ENCODE peak calls at places on chromosomes 5 and 9, in seven cellular contexts. A is IMR-90, P is neuronal stem cell, S is mesendoderm, F is H1, M is mesenchymal stem cell, E is trophoblast cell. K is an unnamed sample. For H3K4me1, the result is how much of the 10 kb centered on the place peaks cover.

GRCh38 chr5:75062925-75063531 is 10.7 kb upstream of the GCNT4 start:
- DNase-seq in A (no peak), P (no peak), S (no peak), F (no peak), M (no peak), E (no peak), K (no peak)

GRCh38 chr5:133316346-133317343 is 264.8 kb downstream of the HSPA4 start:
- DNase-seq in A (no peak), P (peak), S (peak), F (peak), M (no peak), E (peak), K (peak)

GRCh38 chr5:98773214-98773463 is 324 bp upstream of the RGMB start:
- DNase-seq in A (no peak), P (no peak), S (no peak), F (no peak), M (no peak), E (no peak), K (no peak)

GRCh38 chr5:109656829-109657228 is 32.9 kb upstream of the MAN2A1 start:
- DNase-seq in A (peak), P (no peak), S (no peak), F (no peak), M (peak), E (peak), K (no peak)

GRCh38 chr9:93143830-93144530 is 9.9 kb upstream of the NINJ1 start:
- DNase-seq in A (no peak), P (no peak), S (no peak), F (no peak), M (no peak), E (no peak), K (no peak)

GRCh38 chr5:107743357-107744000 is 72.7 kb upstream of the EFNA5 start:
- DNase-seq in A (peak), P (no peak), S (peak), F (no peak), M (peak), E (peak), K (no peak)

GRCh38 chr5:176183321-176184074 is 54.7 kb upstream of the SIMC1 start:
- DNase-seq in A (no peak), P (no peak), S (peak), F (no peak), M (no peak), E (no peak), K (no peak)

GRCh38 chr9:121855476-121855875 is 204.0 kb downstream of the DAB2IP start:
- DNase-seq in A (no peak), P (no peak), S (no peak), F (no peak), M (no peak), E (no peak), K (no peak)

GRCh38 chr9:138111607-138112006 is 234.0 kb downstream of the CACNA1B start:
- DNase-seq in A (no peak), P (no peak), S (no peak), F (no peak), M (no peak), E (no peak), K (no peak)

GRCh38 chr5:143435207-143435657 is 31.7 kb upstream of the NR3C1 start:
- DNase-seq in A (peak), P (no peak), S (peak), F (no peak), M (peak), E (peak), K (no peak)

GRCh38 chr5:61275841-61276240 is 56.2 kb upstream of the ZSWIM6 start:
- DNase-seq in A (peak), P (no peak), S (peak), F (no peak), M (peak), E (peak), K (no peak)

GRCh38 chr5:94376672-94377345 is 241.6 kb downstream of the KIAA0825 start:
- DNase-seq in A (no peak), P (no peak), S (no peak), F (no peak), M (no peak), E (no peak), K (no peak)

GRCh38 chr9:88065609-88066008 is 72.7 kb downstream of the SPATA31C2 start:
- DNase-seq in A (no peak), P (no peak), S (no peak), F (no peak), M (no peak), E (no peak), K (no peak)

GRCh38 chr5:90017236-90017635 is 392.3 kb downstream of the CETN3 start:
- DNase-seq in A (no peak), P (peak), S (peak), F (no peak), M (no peak), E (no peak), K (no peak)

GRCh38 chr9:27365977-27366376 is 69.0 kb upstream of the EQTN start:
- DNase-seq in A (no peak), P (no peak), S (no peak), F (no peak), M (no peak), E (peak), K (no peak)

GRCh38 chr9:17004500-17004899 is 130.3 kb upstream of the CNTLN start:
- DNase-seq in A (peak), P (no peak), S (peak), F (no peak), M (peak), E (no peak), K (no peak)

GRCh38 chr5:39968371-39968770 is 543.6 kb upstream of the DAB2 start:
- DNase-seq in A (no peak), P (no peak), S (no peak), F (no peak), M (no peak), E (no peak), K (no peak)

GRCh38 chr5:10706326-10706725 is 54.7 kb downstream of the DAP start:
- DNase-seq in A (no peak), P (no peak), S (no peak), F (no peak), M (no peak), E (peak), K (no peak)

GRCh38 chr9:135976531-135976930 is 15.4 kb upstream of the UBAC1 start:
- DNase-seq in A (peak), P (no peak), S (no peak), F (no peak), M (peak), E (no peak), K (no peak)

GRCh38 chr5:171392585-171393159 is 5.0 kb downstream of the NPM1 start:
- DNase-seq in A (no peak), P (no peak), S (no peak), F (no peak), M (no peak), E (no peak), K (no peak)

GRCh38 chr5:54547711-54548250 is 30.2 kb downstream of the SNX18 start:
- DNase-seq in A (peak), P (no peak), S (no peak), F (no peak), M (peak), E (no peak), K (no peak)

GRCh38 chr5:113204525-113205161 is 228.0 kb downstream of the DCP2 start:
- DNase-seq in A (peak), P (no peak), S (peak), F (no peak), M (peak), E (peak), K (no peak)

GRCh38 chr5:29161399-29161798 is 2032.1 kb upstream of the CDH6 start:
- DNase-seq in A (no peak), P (no peak), S (no peak), F (no peak), M (no peak), E (no peak), K (no peak)

GRCh38 chr9:78777747-78778146 is 480.8 kb downstream of the PSAT1 start:
- DNase-seq in A (no peak), P (no peak), S (peak), F (peak), M (no peak), E (no peak), K (peak)

GRCh38 chr9:95645992-95646391 is 129.2 kb upstream of the PTCH1 start:
- DNase-seq in A (no peak), P (no peak), S (no peak), F (no peak), M (no peak), E (no peak), K (no peak)

GRCh38 chr9:114383866-114384231 is 3.9 kb downstream of the AKNA start:
- DNase-seq in A (no peak), P (no peak), S (no peak), F (no peak), M (no peak), E (no peak), K (no peak)

GRCh38 chr5:96763012-96763411 is 44.7 kb downstream of the ERAP1 start:
- DNase-seq in A (no peak), P (no peak), S (no peak), F (no peak), M (peak), E (peak), K (no peak)

GRCh38 chr9:129202613-129203555 is 24.8 kb upstream of the IER5L start:
- DNase-seq in A (peak), P (peak), S (peak), F (peak), M (peak), E (peak), K (peak)

GRCh38 chr5:158414780-158415179 is 555.8 kb upstream of the CLINT1 start:
- DNase-seq in A (peak), P (no peak), S (no peak), F (no peak), M (peak), E (no peak), K (no peak)

GRCh38 chr5:40676643-40677333 is 2.9 kb upstream of the PTGER4 start:
- DNase-seq in A (peak), P (no peak), S (peak), F (no peak), M (peak), E (no peak), K (peak)

GRCh38 chr5:90930062-90930461 is 371.5 kb downstream of the ADGRV1 start:
- DNase-seq in A (no peak), P (no peak), S (no peak), F (no peak), M (no peak), E (no peak), K (no peak)

GRCh38 chr9:134634667-134635230 is 6.9 kb upstream of the COL5A1 start:
- DNase-seq in A (no peak), P (no peak), S (no peak), F (no peak), M (no peak), E (no peak), K (peak)

GRCh38 chr5:58491216-58491892 is at the start of gene GAPT:
- DNase-seq in A (no peak), P (no peak), S (peak), F (no peak), M (no peak), E (peak), K (no peak)

GRCh38 chr9:131419716-131420115 is 25.8 kb downstream of the PRRC2B start:
- DNase-seq in A (no peak), P (no peak), S (no peak), F (no peak), M (no peak), E (no peak), K (no peak)

GRCh38 chr9:131420913-131421312 is 27.0 kb downstream of the PRRC2B start:
- DNase-seq in A (peak), P (no peak), S (peak), F (no peak), M (peak), E (peak), K (no peak)

GRCh38 chr9:131418143-131419028 is 24.5 kb downstream of the PRRC2B start:
- DNase-seq in A (peak), P (no peak), S (peak), F (no peak), M (peak), E (peak), K (peak)

GRCh38 chr9:131417264-131418142 is 23.6 kb downstream of the PRRC2B start:
- DNase-seq in A (no peak), P (no peak), S (no peak), F (no peak), M (no peak), E (peak), K (no peak)

GRCh38 chr9:131419029-131419614 is 25.2 kb downstream of the PRRC2B start:
- DNase-seq in A (peak), P (no peak), S (no peak), F (no peak), M (peak), E (no peak), K (no peak)
- H3K4me1 ChIP-seq in A (under half), P (half or more), S (under half), F (under half), M (half or more), E (half or more), K (under half)

DNA sequence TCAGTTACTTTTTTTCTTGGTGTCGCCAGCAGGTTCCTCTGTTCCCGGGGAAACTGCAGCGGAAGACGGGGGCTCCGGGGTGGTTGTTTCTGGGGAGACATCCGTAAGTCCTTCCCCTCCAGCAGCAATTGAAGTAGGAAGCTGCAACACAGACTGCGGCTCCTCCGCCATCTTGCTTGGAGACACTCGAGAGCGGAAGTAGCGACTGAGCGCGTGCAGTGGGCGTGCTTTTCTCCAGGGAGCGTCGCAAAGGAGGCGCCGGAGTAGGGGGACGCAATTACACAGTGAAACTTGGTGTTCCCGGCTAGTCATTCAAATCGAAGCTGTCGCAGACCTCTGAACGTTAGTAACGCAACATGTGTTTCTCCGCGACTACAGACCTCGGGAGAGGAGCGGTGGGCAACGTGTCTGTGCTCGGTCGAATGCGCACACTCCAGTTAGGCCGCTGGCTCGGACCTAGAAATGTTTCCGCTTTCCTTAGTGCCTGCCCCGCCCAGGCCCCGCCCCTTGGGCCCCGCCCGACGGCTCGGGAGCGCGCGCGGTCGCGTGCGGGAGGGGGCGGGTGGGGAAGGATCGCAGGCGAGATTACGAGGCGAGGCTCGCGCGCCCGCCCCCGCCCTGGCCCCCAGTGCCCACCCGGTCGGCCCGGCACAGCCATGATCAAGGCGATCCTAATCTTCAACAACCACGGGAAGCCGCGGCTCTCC is at the start of the genes AP3S1 and ATG12:
- DNase-seq in A (peak), P (peak), S (peak), F (peak), M (peak), E (peak), K (peak)
- H3K4ac ChIP-seq in A (peak), P (no peak), S (no peak), F (peak), M (peak), E (peak), K (no peak)

DNA sequence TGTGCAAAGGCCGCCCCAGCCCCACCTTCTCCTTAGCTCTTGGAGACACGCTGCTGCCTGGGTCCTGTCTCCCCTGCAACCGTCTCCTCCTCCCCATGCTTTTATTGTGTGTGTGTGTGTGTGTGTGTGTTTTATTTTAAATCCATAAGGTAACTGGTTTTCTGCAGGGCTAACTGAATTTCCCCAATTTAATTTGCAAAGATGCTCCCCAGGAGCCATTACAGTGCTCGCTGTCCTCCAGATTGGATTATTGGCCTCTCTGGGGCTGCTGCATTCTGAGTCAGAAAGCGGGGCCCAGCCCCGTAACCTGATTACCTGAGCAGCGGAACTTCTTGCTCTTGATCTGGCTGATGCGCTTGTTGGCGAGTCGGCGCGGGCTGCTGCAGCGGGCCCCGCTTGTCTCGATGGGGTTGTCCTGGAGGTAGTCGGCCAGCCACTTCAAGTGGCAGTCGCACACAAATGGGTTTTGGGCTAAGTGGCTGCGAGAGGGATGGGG is 193.3 kb upstream of the PANK3 start:
- DNase-seq in A (no peak), P (no peak), S (no peak), F (no peak), M (no peak), E (no peak), K (no peak)
- H3K4me1 ChIP-seq in A (under half), P (under half), S (under half), F (under half), M (under half), E (under half), K (under half)

DNA sequence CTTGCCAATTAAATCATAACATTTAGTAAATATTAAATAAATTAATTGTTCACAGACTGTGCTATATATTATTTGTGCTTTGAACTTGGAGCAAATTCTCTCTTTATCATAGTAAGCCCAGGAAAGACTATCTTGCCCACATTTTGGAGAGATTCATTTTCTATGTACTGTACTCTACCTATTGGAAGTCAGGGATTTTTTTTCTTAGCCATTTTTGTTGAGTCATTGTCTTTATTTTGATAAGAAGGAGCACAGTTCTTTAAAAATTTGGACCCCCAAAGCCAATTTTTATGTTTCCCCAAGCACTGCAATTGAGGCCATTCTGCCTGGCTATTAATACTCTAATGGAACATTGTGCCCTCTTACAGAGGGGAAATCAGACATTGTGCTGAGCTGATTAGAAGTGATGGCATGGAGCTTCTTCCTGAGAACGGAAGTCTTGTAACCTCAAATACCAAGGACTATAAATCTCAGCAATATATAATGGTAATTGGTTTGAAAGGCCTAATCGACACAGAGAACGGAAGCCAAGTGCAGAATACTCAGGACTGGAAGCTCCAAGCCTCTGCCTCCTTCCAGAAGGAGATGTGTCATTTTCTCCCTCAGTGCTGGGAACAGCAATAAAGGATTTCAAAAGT is 188.8 kb upstream of the PAPPA start:
- DNase-seq in A (no peak), P (no peak), S (no peak), F (no peak), M (peak), E (no peak), K (no peak)
- H3K4ac ChIP-seq in A (peak), P (no peak), S (no peak), F (no peak), M (no peak), E (no peak), K (no peak)

GRCh38 chr5:38944282-38944681 is 98.5 kb downstream of the OSMR start:
- DNase-seq in A (no peak), P (no peak), S (no peak), F (no peak), M (no peak), E (no peak), K (no peak)
- H3K4me1 ChIP-seq in A (under half), P (under half), S (under half), F (under half), M (under half), E (under half), K (under half)

K was measured in H9.